ENCODE peak calls at places on chromosome 1, in four cellular contexts. A, R, F and Y are unnamed samples.

GRCh38 chr1:230403442-230403841 is 22.7 kb downstream of the PGBD5 start:
- DNase-seq in R (no peak), F (no peak), A (no peak), Y (no peak)

GRCh38 chr1:201906336-201906735 is 17.6 kb downstream of the SHISA4 start:
- DNase-seq in R (no peak), F (no peak), A (no peak), Y (no peak)

GRCh38 chr1:67239738-67240137 is 67.9 kb upstream of the IL12RB2 start:
- DNase-seq in F (no peak), A (no peak), R (no peak), Y (no peak)

GRCh38 chr1:19390166-19390850 is 78.2 kb downstream of the SLC66A1 start:
- DNase-seq in A (no peak), R (no peak), F (no peak), Y (no peak)

GRCh38 chr1:26132825-26133167 is 21.2 kb downstream of the PDIK1L start:
- DNase-seq in R (no peak), F (no peak), A (no peak), Y (no peak)

GRCh38 chr1:95888877-95889799 is 655.1 kb downstream of the RWDD3 start:
- DNase-seq in R (no peak), A (no peak), F (no peak), Y (no peak)

GRCh38 chr1:38584408-38585037 is 275.0 kb downstream of the RRAGC start:
- DNase-seq in F (no peak), A (no peak), R (no peak), Y (no peak)

GRCh38 chr1:31394628-31395193 is 18.3 kb upstream of the SERINC2 start:
- DNase-seq in R (peak; percentile 81), A (peak; percentile 71), F (peak; percentile 24), Y (peak; percentile 69)

GRCh38 chr1:229913491-229913890 is 153.5 kb upstream of the GALNT2 start:
- DNase-seq in R (no peak), A (no peak), F (no peak), Y (no peak)

GRCh38 chr1:46244656-46245371 is 2.7 kb upstream of the RAD54L start:
- DNase-seq in R (no peak), A (peak; percentile 17), F (no peak), Y (no peak)

GRCh38 chr1:4561213-4561612 is 93.2 kb upstream of the AJAP1 start:
- DNase-seq in A (no peak), R (no peak), F (no peak), Y (no peak)

GRCh38 chr1:201142011-201142853 is 12.0 kb downstream of the TMEM9 start:
- DNase-seq in A (no peak), F (no peak), R (no peak), Y (no peak)